ENCODE peak calls at places on chromosomes 3 and 15, in seven cellular contexts. V, D, E, F, J, N and B are unnamed samples. For H3K27me3, the result is how much of the 10 kb centered on the place peaks cover.

GRCh38 chr3:97821810-97822775 is at the start of gene CRYBG3:
- DNase-seq in V (peak), D (peak), E (peak), F (peak), J (peak), N (peak), B (peak)

GRCh38 chr3:167941234-167941995 is 154.3 kb downstream of the GOLIM4 start:
- DNase-seq in V (peak), D (peak), E (peak), F (no peak), J (peak), N (no peak), B (no peak)

GRCh38 chr3:65907232-65908130 is 131.2 kb downstream of the MAGI1 start:
- DNase-seq in V (no peak), D (no peak), E (no peak), F (no peak), J (no peak), N (no peak), B (no peak)

GRCh38 chr15:66476535-66476934 is 21.0 kb downstream of the SNAPC5 start:
- DNase-seq in V (no peak), D (no peak), E (no peak), F (no peak), J (no peak), N (no peak), B (no peak)

GRCh38 chr15:99324700-99325099 is 73.4 kb downstream of the LRRC28 start:
- DNase-seq in V (no peak), D (no peak), E (no peak), F (no peak), J (no peak), N (no peak), B (no peak)

GRCh38 chr3:64902991-64903390 is 215.2 kb upstream of the ADAMTS9 start:
- DNase-seq in V (no peak), D (no peak), E (no peak), F (no peak), J (peak), N (no peak), B (no peak)

GRCh38 chr15:82177291-82178010 is 85.1 kb downstream of the EFL1 start:
- DNase-seq in V (no peak), D (no peak), E (no peak), F (no peak), J (peak), N (no peak), B (no peak)

GRCh38 chr3:134017490-134017889 is 12.2 kb downstream of the SLCO2A1 start:
- DNase-seq in V (no peak), D (no peak), E (no peak), F (no peak), J (no peak), N (no peak), B (no peak)

GRCh38 chr15:51030649-51031316 is 63.9 kb downstream of the TNFAIP8L3 start:
- DNase-seq in V (no peak), D (peak), E (no peak), F (no peak), J (peak), N (peak), B (no peak)

GRCh38 chr15:71484080-71484479 is 326.3 kb upstream of the NR2E3 start:
- DNase-seq in V (no peak), D (no peak), E (no peak), F (no peak), J (no peak), N (no peak), B (no peak)

GRCh38 chr3:177300842-177301241 is 103.6 kb upstream of the TBL1XR1 start:
- DNase-seq in V (no peak), D (no peak), E (no peak), F (no peak), J (no peak), N (no peak), B (no peak)

GRCh38 chr15:31321418-31321817 is 5.2 kb upstream of the KLF13 start:
- DNase-seq in V (no peak), D (no peak), E (no peak), F (no peak), J (no peak), N (no peak), B (no peak)

GRCh38 chr15:49424954-49425353 is 1.9 kb downstream of the FGF7 start:
- DNase-seq in V (no peak), D (no peak), E (no peak), F (no peak), J (peak), N (no peak), B (no peak)

GRCh38 chr15:62641782-62642181 is 400.8 kb upstream of the TPM1 start:
- DNase-seq in V (no peak), D (no peak), E (no peak), F (no peak), J (no peak), N (no peak), B (no peak)

GRCh38 chr3:50503504-50503903 is at the start of gene CACNA2D2:
- DNase-seq in V (peak), D (no peak), E (peak), F (no peak), J (no peak), N (peak), B (peak)

GRCh38 chr3:38005076-38006020 is 14.8 kb downstream of the VILL start:
- DNase-seq in V (peak), D (no peak), E (peak), F (no peak), J (no peak), N (peak), B (no peak)

GRCh38 chr3:177838951-177839350 is 641.7 kb upstream of the TBL1XR1 start:
- DNase-seq in V (no peak), D (no peak), E (no peak), F (no peak), J (no peak), N (no peak), B (no peak)

GRCh38 chr15:40506964-40507571 is 36.3 kb downstream of the CHST14 start:
- DNase-seq in V (peak), D (peak), E (peak), F (no peak), J (peak), N (peak), B (peak)

GRCh38 chr3:160403796-160404510 is 4.5 kb downstream of the SMC4 start:
- DNase-seq in V (no peak), D (no peak), E (no peak), F (no peak), J (peak), N (no peak), B (no peak)

DNA sequence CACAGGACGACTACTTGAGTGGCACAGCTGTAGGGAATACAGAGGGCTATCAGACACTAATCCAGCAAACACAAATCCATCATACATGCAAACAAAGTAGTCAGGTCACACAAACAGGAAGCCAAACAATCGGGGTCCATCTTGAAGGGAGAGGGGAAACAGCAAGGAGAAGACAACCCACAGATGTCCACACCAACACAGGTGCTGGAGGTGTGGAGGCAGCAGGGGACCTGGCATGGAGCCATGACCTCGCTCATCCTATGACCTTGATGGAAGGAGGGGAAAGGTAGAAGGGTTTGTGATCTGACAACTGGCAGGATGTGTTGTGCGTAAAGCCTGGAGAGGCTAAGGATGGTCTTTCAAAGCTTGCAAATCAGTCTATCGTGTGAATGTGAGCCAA is 39.9 kb upstream of the SKOR1 start:
- DNase-seq in V (no peak), D (no peak), E (no peak), F (no peak), J (no peak), N (no peak), B (no peak)
- H3K27me3 ChIP-seq in V (under half), D (under half), E (under half), F (under half), J (under half), N (under half), B (under half)

GRCh38 chr3:117708601-117709000 is 999.0 kb downstream of the TUSC7 start:
- DNase-seq in V (no peak), D (no peak), E (no peak), F (no peak), J (peak), N (no peak), B (no peak)
- H3K27me3 ChIP-seq in V (under half), D (under half), E (under half), F (under half), J (under half), N (under half), B (under half)

GRCh38 chr3:128492353-128493220 is at the start of gene GATA2:
- DNase-seq in V (no peak), D (no peak), E (no peak), F (no peak), J (no peak), N (no peak), B (no peak)
- H3K27me3 ChIP-seq in V (half or more), D (under half), E (half or more), F (under half), J (half or more), N (half or more), B (under half)

DNA sequence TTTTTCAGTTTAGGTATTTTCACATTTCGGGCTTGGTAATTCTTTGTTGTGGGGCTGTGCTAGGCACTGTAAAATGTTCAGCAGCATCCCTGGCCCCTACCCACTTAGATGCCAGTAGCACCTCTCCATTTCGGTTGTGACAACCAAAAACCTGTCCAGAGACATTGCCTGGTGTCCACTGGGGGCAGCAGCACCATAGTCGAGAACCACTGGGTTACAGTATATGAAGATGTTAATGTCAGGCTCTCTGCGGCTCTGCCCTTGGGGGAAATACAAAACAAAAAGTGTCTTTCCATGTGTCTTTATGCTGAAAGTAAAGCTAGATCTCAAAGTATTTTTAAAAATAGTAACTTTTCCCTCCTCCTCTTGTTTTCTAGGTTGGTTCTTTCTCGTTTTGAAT is 177.2 kb downstream of the ITPR1 start:
- DNase-seq in V (no peak), D (no peak), E (no peak), F (no peak), J (no peak), N (no peak), B (no peak)
- H3K27me3 ChIP-seq in V (under half), D (under half), E (under half), F (under half), J (under half), N (under half), B (under half)

GRCh38 chr3:163129287-163129686 is 1632.7 kb downstream of the OTOL1 start:
- DNase-seq in V (no peak), D (no peak), E (no peak), F (no peak), J (no peak), N (no peak), B (no peak)
- H3K27me3 ChIP-seq in V (under half), D (under half), E (under half), F (under half), J (under half), N (under half), B (under half)

GRCh38 chr15:96369825-96370621 is 39.5 kb downstream of the NR2F2 start:
- DNase-seq in V (no peak), D (no peak), E (no peak), F (no peak), J (no peak), N (no peak), B (no peak)

GRCh38 chr15:96372554-96372953 is 42.1 kb downstream of the NR2F2 start:
- DNase-seq in V (no peak), D (no peak), E (no peak), F (no peak), J (no peak), N (no peak), B (no peak)

GRCh38 chr15:96367436-96368200 is 37.1 kb downstream of the NR2F2 start:
- DNase-seq in V (no peak), D (no peak), E (no peak), F (no peak), J (no peak), N (no peak), B (no peak)

GRCh38 chr15:96366526-96366877 is 36.0 kb downstream of the NR2F2 start:
- DNase-seq in V (no peak), D (no peak), E (no peak), F (no peak), J (no peak), N (no peak), B (no peak)

GRCh38 chr15:96369351-96369750 is 38.9 kb downstream of the NR2F2 start:
- DNase-seq in V (no peak), D (no peak), E (no peak), F (no peak), J (no peak), N (no peak), B (no peak)
- H3K27me3 ChIP-seq in V (under half), D (under half), E (half or more), F (under half), J (under half), N (under half), B (under half)

DNA sequence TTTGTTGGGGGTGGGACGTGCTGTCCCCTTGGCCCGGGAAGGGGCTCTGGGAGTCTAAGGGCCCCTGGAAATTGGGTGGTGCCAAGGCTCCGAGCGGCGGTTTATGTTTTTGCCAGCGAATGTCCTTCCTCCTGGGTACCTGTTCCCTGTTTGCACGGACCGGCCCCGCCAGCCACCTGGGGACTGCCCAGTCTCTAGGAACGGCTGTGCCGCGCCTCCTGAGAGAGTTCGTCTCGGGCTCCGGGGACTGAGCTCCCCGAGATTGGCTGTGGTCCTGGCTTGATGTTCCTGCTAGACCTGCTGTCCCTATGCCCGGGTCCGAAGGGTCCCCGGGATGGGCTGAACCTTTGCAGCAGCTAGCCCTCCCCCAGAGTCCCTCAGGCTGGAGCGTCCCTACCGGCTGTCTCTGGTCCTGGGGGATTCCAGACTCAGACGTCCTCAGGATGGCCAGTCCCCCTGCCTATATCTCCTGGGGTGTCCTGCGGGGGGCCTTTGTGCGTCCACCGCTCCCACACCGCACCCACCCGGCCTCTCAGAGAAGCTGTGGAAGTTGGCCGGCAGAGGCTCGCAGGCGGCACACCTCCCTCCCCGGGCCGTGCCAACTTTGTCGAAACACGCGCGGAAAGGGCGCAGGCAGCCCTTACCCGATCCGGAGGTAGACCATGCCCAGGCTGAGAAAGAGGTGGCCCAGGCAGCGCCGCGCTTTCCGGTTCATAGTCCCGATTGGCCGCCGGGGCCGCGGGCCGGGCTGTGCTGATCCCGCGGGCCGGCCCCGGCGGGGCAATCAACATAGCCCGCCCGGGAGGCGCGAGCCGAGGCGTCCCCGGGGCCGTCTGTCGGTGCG is 547 bp downstream of the WNT7A start:
- DNase-seq in V (no peak), D (no peak), E (no peak), F (no peak), J (no peak), N (no peak), B (no peak)
- H3K27me3 ChIP-seq in V (half or more), D (half or more), E (half or more), F (under half), J (under half), N (under half), B (under half)

GRCh38 chr15:60890361-60890991 is 338.6 kb downstream of the RORA start:
- DNase-seq in V (no peak), D (no peak), E (no peak), F (no peak), J (no peak), N (no peak), B (no peak)
- H3K27me3 ChIP-seq in V (under half), D (under half), E (under half), F (under half), J (half or more), N (under half), B (under half)

DNA sequence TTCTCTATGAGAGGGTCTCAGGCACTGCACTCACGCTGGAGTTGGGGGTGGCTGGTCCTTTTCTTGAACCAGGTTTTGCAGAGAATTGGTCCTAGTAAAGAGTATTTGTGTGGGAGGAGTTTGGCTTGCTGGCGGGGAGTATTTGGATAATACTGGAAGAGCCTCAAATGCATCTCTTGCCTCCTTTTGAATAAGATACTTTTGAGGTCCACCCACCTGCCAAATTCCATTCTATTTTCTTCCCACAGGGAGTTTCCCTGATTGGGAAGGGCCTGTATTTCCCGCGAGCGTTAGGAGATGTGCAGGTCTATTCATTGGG is 452 bp upstream of the RASA2 start:
- DNase-seq in V (no peak), D (no peak), E (no peak), F (no peak), J (peak), N (no peak), B (no peak)
- H3K27me3 ChIP-seq in V (under half), D (under half), E (under half), F (under half), J (under half), N (under half), B (under half)